ENCODE peak calls at places on chromosome 19, in four cellular contexts. One of them, this sample, is unnamed.

GRCh38 chr19:4366666-4367335 is 23.4 kb downstream of the MPND start:
- DNase-seq in fibroblast of the aortic adventitia: no peak
- DNase-seq in activated T-cell treated with anti-CD3 and anti-CD28 coated beads, Interleukin-2, amount 50 U/mL, for 72 hours: no peak
- DNase-seq in activated CD4-positive, alpha-beta T cell treated with anti-CD3 and anti-CD28 coated beads, Interleukin-2, amount 10 ng/mL, durations not matched to agents 7 days and 5 days: no peak
- DNase-seq in this sample: no peak

GRCh38 chr19:14718522-14719113 is 28.8 kb downstream of the ZNF333 start:
- DNase-seq in fibroblast of the aortic adventitia: peak; percentile 3
- DNase-seq in activated T-cell treated with anti-CD3 and anti-CD28 coated beads, Interleukin-2, amount 50 U/mL, for 72 hours: no peak
- DNase-seq in activated CD4-positive, alpha-beta T cell treated with anti-CD3 and anti-CD28 coated beads, Interleukin-2, amount 10 ng/mL, durations not matched to agents 7 days and 5 days: no peak
- DNase-seq in this sample: no peak

GRCh38 chr19:48405850-48406249 is 12.4 kb downstream of the GRIN2D start:
- DNase-seq in fibroblast of the aortic adventitia: no peak
- DNase-seq in activated CD4-positive, alpha-beta T cell treated with anti-CD3 and anti-CD28 coated beads, Interleukin-2, amount 10 ng/mL, durations not matched to agents 7 days and 5 days: no peak
- DNase-seq in activated T-cell treated with anti-CD3 and anti-CD28 coated beads, Interleukin-2, amount 50 U/mL, for 72 hours: no peak
- DNase-seq in this sample: no peak

GRCh38 chr19:35041548-35042055 is at the start of gene HPN:
- DNase-seq in activated T-cell treated with anti-CD3 and anti-CD28 coated beads, Interleukin-2, amount 50 U/mL, for 72 hours: no peak
- DNase-seq in fibroblast of the aortic adventitia: no peak
- DNase-seq in activated CD4-positive, alpha-beta T cell treated with anti-CD3 and anti-CD28 coated beads, Interleukin-2, amount 10 ng/mL, durations not matched to agents 7 days and 5 days: no peak
- DNase-seq in this sample: no peak

GRCh38 chr19:49856574-49857021 is 5.6 kb downstream of the PTOV1 start:
- DNase-seq in activated T-cell treated with anti-CD3 and anti-CD28 coated beads, Interleukin-2, amount 50 U/mL, for 72 hours: no peak
- DNase-seq in activated CD4-positive, alpha-beta T cell treated with anti-CD3 and anti-CD28 coated beads, Interleukin-2, amount 10 ng/mL, durations not matched to agents 7 days and 5 days: no peak
- DNase-seq in fibroblast of the aortic adventitia: no peak
- DNase-seq in this sample: no peak

GRCh38 chr19:18023596-18024212 is 15.7 kb downstream of the ARRDC2 start:
- DNase-seq in activated T-cell treated with anti-CD3 and anti-CD28 coated beads, Interleukin-2, amount 50 U/mL, for 72 hours: peak; percentile 46
- DNase-seq in fibroblast of the aortic adventitia: no peak
- DNase-seq in activated CD4-positive, alpha-beta T cell treated with anti-CD3 and anti-CD28 coated beads, Interleukin-2, amount 10 ng/mL, durations not matched to agents 7 days and 5 days: peak; percentile 69
- DNase-seq in this sample: peak; percentile 66

GRCh38 chr19:2309734-2310362 is 1.9 kb upstream of the LINGO3 start:
- DNase-seq in activated T-cell treated with anti-CD3 and anti-CD28 coated beads, Interleukin-2, amount 50 U/mL, for 72 hours: no peak
- DNase-seq in activated CD4-positive, alpha-beta T cell treated with anti-CD3 and anti-CD28 coated beads, Interleukin-2, amount 10 ng/mL, durations not matched to agents 7 days and 5 days: no peak
- DNase-seq in fibroblast of the aortic adventitia: peak; percentile 23
- DNase-seq in this sample: no peak

GRCh38 chr19:13243971-13244370 is 93.8 kb downstream of the IER2 start:
- DNase-seq in fibroblast of the aortic adventitia: peak; percentile 28
- DNase-seq in activated CD4-positive, alpha-beta T cell treated with anti-CD3 and anti-CD28 coated beads, Interleukin-2, amount 10 ng/mL, durations not matched to agents 7 days and 5 days: no peak
- DNase-seq in activated T-cell treated with anti-CD3 and anti-CD28 coated beads, Interleukin-2, amount 50 U/mL, for 72 hours: no peak
- DNase-seq in this sample: no peak

GRCh38 chr19:15332311-15332996 is at the start of gene BRD4:
- DNase-seq in activated CD4-positive, alpha-beta T cell treated with anti-CD3 and anti-CD28 coated beads, Interleukin-2, amount 10 ng/mL, durations not matched to agents 7 days and 5 days: peak; percentile 74
- DNase-seq in activated T-cell treated with anti-CD3 and anti-CD28 coated beads, Interleukin-2, amount 50 U/mL, for 72 hours: peak; percentile 91
- DNase-seq in fibroblast of the aortic adventitia: peak; percentile 37
- DNase-seq in this sample: peak; percentile 77

GRCh38 chr19:49433240-49433901 is 8.0 kb downstream of the SLC17A7 start:
- DNase-seq in activated CD4-positive, alpha-beta T cell treated with anti-CD3 and anti-CD28 coated beads, Interleukin-2, amount 10 ng/mL, durations not matched to agents 7 days and 5 days: no peak
- DNase-seq in fibroblast of the aortic adventitia: no peak
- DNase-seq in activated T-cell treated with anti-CD3 and anti-CD28 coated beads, Interleukin-2, amount 50 U/mL, for 72 hours: no peak
- DNase-seq in this sample: no peak

GRCh38 chr19:4388171-4389063 is 11.9 kb downstream of the SH3GL1 start:
- DNase-seq in activated T-cell treated with anti-CD3 and anti-CD28 coated beads, Interleukin-2, amount 50 U/mL, for 72 hours: no peak
- DNase-seq in activated CD4-positive, alpha-beta T cell treated with anti-CD3 and anti-CD28 coated beads, Interleukin-2, amount 10 ng/mL, durations not matched to agents 7 days and 5 days: no peak
- DNase-seq in fibroblast of the aortic adventitia: no peak
- DNase-seq in this sample: no peak

GRCh38 chr19:28403698-28404099 is 809.3 kb downstream of the UQCRFS1 start:
- DNase-seq in fibroblast of the aortic adventitia: no peak
- DNase-seq in activated CD4-positive, alpha-beta T cell treated with anti-CD3 and anti-CD28 coated beads, Interleukin-2, amount 10 ng/mL, durations not matched to agents 7 days and 5 days: no peak
- DNase-seq in activated T-cell treated with anti-CD3 and anti-CD28 coated beads, Interleukin-2, amount 50 U/mL, for 72 hours: no peak
- DNase-seq in this sample: no peak

This sample was measured in activated CD8-positive, alpha-beta T cell treated with anti-CD3 and anti-CD28 coated beads, Interleukin-2, amount 10 ng/mL, durations not matched to agents 7 days and 5 days.